ENCODE peak calls at places on chromosome 5, in five cellular contexts. V is fibroblast of lung, M is SJSA1, U is ovary, Y is kidney epithelial cell. B is an unnamed sample.

GRCh38 chr5:106127341-106127781 is 1543.4 kb downstream of the EFNA5 start:
- DNase-seq in M (no peak), U (no peak), V (peak), Y (peak), B (no peak)

GRCh38 chr5:67283275-67283987 is 86.8 kb upstream of the CD180 start:
- DNase-seq in Y (no peak), U (no peak), M (no peak), V (no peak), B (no peak)

GRCh38 chr5:111069839-111070238 is 1.7 kb upstream of the TSLP start:
- DNase-seq in M (no peak), Y (no peak), U (no peak), V (peak), B (no peak)

GRCh38 chr5:136446565-136446964 is 81.2 kb upstream of the TRPC7 start:
- DNase-seq in U (no peak), V (no peak), Y (no peak), M (no peak), B (no peak)

GRCh38 chr5:80008945-80009344 is 17.9 kb upstream of the MTX3 start:
- DNase-seq in M (peak), Y (no peak), V (no peak), U (no peak), B (no peak)

GRCh38 chr5:72079288-72079687 is 28.0 kb upstream of the MAP1B start:
- DNase-seq in M (no peak), Y (no peak), U (no peak), V (no peak), B (no peak)

GRCh38 chr5:76956033-76956432 is 3.2 kb downstream of the CRHBP start:
- DNase-seq in V (no peak), Y (no peak), U (no peak), M (no peak), B (no peak)

GRCh38 chr5:78533356-78533755 is 115.2 kb downstream of the LHFPL2 start:
- DNase-seq in V (no peak), U (no peak), M (peak), Y (no peak), B (no peak)

GRCh38 chr5:173246135-173246495 is 11.1 kb upstream of the NKX2-5 start:
- DNase-seq in U (no peak), V (no peak), M (no peak), Y (no peak), B (no peak)

GRCh38 chr5:66306105-66306843 is 162.2 kb downstream of the SREK1 start:
- DNase-seq in Y (no peak), U (peak), V (peak), M (peak), B (no peak)

GRCh38 chr5:137374110-137374853 is 124.8 kb downstream of the SPOCK1 start:
- DNase-seq in V (no peak), M (no peak), Y (no peak), U (no peak), B (no peak)

GRCh38 chr5:180673371-180674252 is 24.2 kb upstream of the FLT4 start:
- DNase-seq in M (no peak), U (no peak), V (no peak), Y (no peak), B (no peak)

DNA sequence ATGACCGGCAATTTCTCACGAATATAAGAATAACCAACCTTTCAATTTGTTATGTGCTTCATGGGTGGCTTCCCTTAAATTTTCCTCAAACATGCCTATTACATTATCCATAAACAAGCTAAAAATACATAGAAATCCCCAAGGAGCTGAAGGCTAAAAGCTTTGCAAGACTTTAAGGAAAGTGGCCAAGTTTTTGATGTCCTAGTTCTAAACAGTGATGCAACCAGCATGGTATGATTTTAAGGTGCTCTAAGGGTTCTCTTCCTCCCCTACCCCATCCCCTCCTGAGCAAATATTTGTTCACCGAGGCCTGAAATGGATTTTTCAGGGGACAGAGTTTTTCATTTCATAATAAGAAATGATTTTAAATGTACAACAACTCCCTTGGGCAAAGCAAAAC is 79.8 kb downstream of the RGS7BP start:
- DNase-seq in M (no peak), U (no peak), Y (no peak), V (no peak), B (no peak)
- H3K4me3 ChIP-seq in M (no peak), U (no peak), Y (no peak), V (no peak), B (no peak)

GRCh38 chr5:32612134-32612888 is 27.0 kb downstream of the SUB1 start:
- DNase-seq in V (peak), Y (no peak), M (no peak), U (no peak), B (no peak)
- H3K4me3 ChIP-seq in V (no peak), Y (no peak), M (no peak), U (no peak), B (no peak)

DNA sequence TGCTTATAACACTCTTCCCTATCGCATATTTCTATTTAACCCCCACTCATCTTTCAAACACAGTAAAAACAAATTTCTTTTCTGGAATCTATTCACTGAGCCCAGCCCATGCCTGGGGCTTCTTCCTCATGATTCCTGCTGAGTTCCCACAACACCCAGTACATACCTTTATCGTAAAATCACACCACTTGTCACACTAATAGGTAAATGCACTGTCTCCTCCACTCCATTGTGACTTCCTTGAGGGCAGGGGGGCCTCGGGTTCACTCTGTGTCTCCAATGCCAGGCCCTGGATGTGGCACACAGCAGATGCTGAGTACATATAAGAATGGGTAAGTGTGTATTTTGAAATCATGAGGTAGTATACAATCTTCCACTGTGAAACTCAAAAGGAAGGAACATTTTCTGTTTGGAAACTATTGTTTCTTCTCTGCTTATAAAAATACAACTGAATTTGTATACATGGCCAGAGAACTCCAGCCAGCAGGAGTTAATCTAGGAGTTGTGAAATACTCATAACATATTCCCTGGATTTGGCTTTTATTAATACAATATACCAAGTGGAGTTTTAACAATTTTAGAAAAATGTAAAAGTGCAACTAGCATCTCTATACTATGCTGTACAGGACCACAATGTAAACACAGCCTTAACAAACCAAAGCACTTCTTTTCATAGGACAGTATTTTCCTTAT is 7.2 kb downstream of the PLK2 start:
- DNase-seq in Y (no peak), U (no peak), V (no peak), M (no peak), B (no peak)
- H3K4me3 ChIP-seq in Y (no peak), U (no peak), V (no peak), M (no peak), B (no peak)

GRCh38 chr5:146877178-146877681 is 1.3 kb downstream of the PPP2R2B start:
- DNase-seq in Y (no peak), M (no peak), V (peak), U (no peak), B (no peak)
- H3K4me3 ChIP-seq in Y (peak), M (no peak), V (peak), U (peak), B (peak)

GRCh38 chr5:142408536-142409252 is 83.9 kb upstream of the SPRY4 start:
- DNase-seq in U (no peak), V (no peak), Y (no peak), M (no peak), B (no peak)
- H3K4me3 ChIP-seq in U (no peak), V (no peak), Y (no peak), M (no peak), B (no peak)